ENCODE peak calls at places on chromosomes 2 and 18, in six cellular contexts. W, G, Y, T, O and L are unnamed samples.

GRCh38 chr2:127526940-127527804 is 883 bp upstream of the IWS1 start:
- DNase-seq in W (no peak), G (no peak), Y (no peak), T (no peak), O (no peak), L (no peak)

GRCh38 chr2:23388756-23389514 is 4.0 kb downstream of the KLHL29 start:
- DNase-seq in W (no peak), G (no peak), Y (no peak), T (no peak), O (no peak), L (no peak)

GRCh38 chr2:145207884-145208283 is 688.0 kb upstream of the ZEB2 start:
- DNase-seq in W (no peak), G (no peak), Y (no peak), T (no peak), O (no peak), L (no peak)

GRCh38 chr2:101114268-101114783 is 36.9 kb downstream of the TBC1D8 start:
- DNase-seq in W (no peak), G (no peak), Y (no peak), T (no peak), O (no peak), L (no peak)

GRCh38 chr18:3015203-3015590 is 2.3 kb upstream of the LPIN2 start:
- DNase-seq in W (no peak), G (peak), Y (peak), T (no peak), O (no peak), L (no peak)

GRCh38 chr2:179981085-179981484 is 26.0 kb downstream of the CWC22 start:
- DNase-seq in W (no peak), G (no peak), Y (no peak), T (no peak), O (no peak), L (no peak)

GRCh38 chr2:30341500-30342267 is 105.4 kb upstream of the LCLAT1 start:
- DNase-seq in W (no peak), G (no peak), Y (no peak), T (no peak), O (no peak), L (no peak)

GRCh38 chr2:117933884-117934354 is 80.0 kb downstream of the CCDC93 start:
- DNase-seq in W (no peak), G (no peak), Y (no peak), T (no peak), O (no peak), L (no peak)

GRCh38 chr2:32064021-32064678 is 794 bp downstream of the SPAST start:
- DNase-seq in W (no peak), G (peak), Y (no peak), T (no peak), O (peak), L (no peak)

GRCh38 chr2:142140434-142140845 is 9.6 kb upstream of the LRP1B start:
- DNase-seq in W (no peak), G (peak), Y (no peak), T (no peak), O (no peak), L (no peak)

GRCh38 chr2:65820454-65820853 is 388.1 kb upstream of the SPRED2 start:
- DNase-seq in W (no peak), G (no peak), Y (no peak), T (no peak), O (no peak), L (no peak)

GRCh38 chr18:74064510-74064909 is 83.1 kb downstream of the FBXO15 start:
- DNase-seq in W (no peak), G (no peak), Y (no peak), T (no peak), O (no peak), L (no peak)

GRCh38 chr18:61545281-61546245 is 212.3 kb downstream of the CDH20 start:
- DNase-seq in W (no peak), G (no peak), Y (no peak), T (no peak), O (no peak), L (no peak)

GRCh38 chr2:83369601-83370418 is 1089.3 kb downstream of the SUCLG1 start:
- DNase-seq in W (no peak), G (no peak), Y (no peak), T (no peak), O (no peak), L (no peak)

GRCh38 chr2:172090044-172090946 is 5.0 kb downstream of the DLX1 start:
- DNase-seq in W (no peak), G (no peak), Y (no peak), T (no peak), O (no peak), L (peak)

GRCh38 chr2:20589975-20590703 is 60.8 kb downstream of the HS1BP3 start:
- DNase-seq in W (peak), G (peak), Y (no peak), T (peak), O (peak), L (no peak)

GRCh38 chr18:80109676-80110078 is 615 bp downstream of the ADNP2 start:
- DNase-seq in W (peak), G (peak), Y (no peak), T (peak), O (peak), L (peak)

GRCh38 chr2:204749319-204749718 is 204.0 kb downstream of the PARD3B start:
- DNase-seq in W (no peak), G (peak), Y (peak), T (no peak), O (no peak), L (no peak)

GRCh38 chr2:221203138-221203537 is 369.0 kb downstream of the EPHA4 start:
- DNase-seq in W (no peak), G (no peak), Y (no peak), T (no peak), O (peak), L (no peak)

GRCh38 chr18:10826400-10826799 is 300.6 kb downstream of the NAPG start:
- DNase-seq in W (no peak), G (no peak), Y (no peak), T (no peak), O (no peak), L (no peak)

GRCh38 chr2:71843391-71843850 is 304.2 kb downstream of the CYP26B1 start:
- DNase-seq in W (no peak), G (peak), Y (peak), T (no peak), O (no peak), L (no peak)

GRCh38 chr2:65320042-65320711 is 92.5 kb downstream of the ACTR2 start:
- DNase-seq in W (no peak), G (peak), Y (peak), T (no peak), O (no peak), L (no peak)

GRCh38 chr2:33371304-33372090 is 105.0 kb upstream of the RASGRP3 start:
- DNase-seq in W (no peak), G (no peak), Y (no peak), T (no peak), O (no peak), L (no peak)

GRCh38 chr18:79849328-79850207 is 51.8 kb downstream of the KCNG2 start:
- DNase-seq in W (no peak), G (no peak), Y (no peak), T (no peak), O (no peak), L (no peak)

GRCh38 chr18:45287531-45287930 is 327.7 kb upstream of the SLC14A2 start:
- DNase-seq in W (no peak), G (no peak), Y (no peak), T (peak), O (peak), L (no peak)

GRCh38 chr2:233822781-233823730 is 31.3 kb downstream of the HJURP start:
- DNase-seq in W (no peak), G (no peak), Y (no peak), T (peak), O (peak), L (no peak)

GRCh38 chr18:55477537-55478300 is 110.3 kb downstream of the TCF4 start:
- DNase-seq in W (no peak), G (peak), Y (no peak), T (no peak), O (no peak), L (no peak)

GRCh38 chr18:58640428-58640805 is 11.5 kb upstream of the ALPK2 start:
- DNase-seq in W (no peak), G (no peak), Y (no peak), T (no peak), O (no peak), L (no peak)

GRCh38 chr2:233409286-233409991 is 55.1 kb downstream of the DGKD start:
- DNase-seq in W (no peak), G (no peak), Y (no peak), T (peak), O (peak), L (no peak)

GRCh38 chr2:177758591-177759371 is 313.8 kb downstream of the PDE11A start:
- DNase-seq in W (peak), G (peak), Y (no peak), T (no peak), O (peak), L (no peak)

GRCh38 chr2:16644204-16644925 is 21.3 kb downstream of the CYRIA start:
- DNase-seq in W (no peak), G (no peak), Y (no peak), T (no peak), O (no peak), L (no peak)

GRCh38 chr2:203732072-203732952 is 25.9 kb downstream of the CD28 start:
- DNase-seq in W (no peak), G (no peak), Y (no peak), T (no peak), O (no peak), L (no peak)

GRCh38 chr2:167943877-167944276 is 303.5 kb downstream of the STK39 start:
- DNase-seq in W (no peak), G (peak), Y (no peak), T (no peak), O (no peak), L (no peak)

GRCh38 chr2:20410556-20411277 is 36.2 kb upstream of the RHOB start:
- DNase-seq in W (peak), G (no peak), Y (no peak), T (peak), O (peak), L (no peak)

GRCh38 chr2:241867776-241868420 is 1.6 kb upstream of the RTP5 start:
- DNase-seq in W (no peak), G (no peak), Y (no peak), T (peak), O (no peak), L (no peak)

GRCh38 chr2:179302149-179302548 is 37.5 kb upstream of the SESTD1 start:
- DNase-seq in W (no peak), G (no peak), Y (no peak), T (no peak), O (no peak), L (no peak)

GRCh38 chr18:70452501-70452900 is 163.7 kb downstream of the SOCS6 start:
- DNase-seq in W (no peak), G (no peak), Y (no peak), T (no peak), O (no peak), L (no peak)

GRCh38 chr2:240999873-241000541 is 1.6 kb downstream of the SNED1 start:
- DNase-seq in W (no peak), G (no peak), Y (no peak), T (peak), O (peak), L (no peak)

GRCh38 chr2:37361416-37361815 is 17.0 kb downstream of the QPCT start:
- DNase-seq in W (no peak), G (no peak), Y (no peak), T (no peak), O (no peak), L (no peak)

GRCh38 chr2:111036042-111036441 is 84.7 kb upstream of the BCL2L11 start:
- DNase-seq in W (no peak), G (no peak), Y (no peak), T (peak), O (no peak), L (no peak)
- H3K4me3 ChIP-seq in W (no peak), G (no peak), Y (no peak), T (no peak), O (no peak), L (no peak)

DNA sequence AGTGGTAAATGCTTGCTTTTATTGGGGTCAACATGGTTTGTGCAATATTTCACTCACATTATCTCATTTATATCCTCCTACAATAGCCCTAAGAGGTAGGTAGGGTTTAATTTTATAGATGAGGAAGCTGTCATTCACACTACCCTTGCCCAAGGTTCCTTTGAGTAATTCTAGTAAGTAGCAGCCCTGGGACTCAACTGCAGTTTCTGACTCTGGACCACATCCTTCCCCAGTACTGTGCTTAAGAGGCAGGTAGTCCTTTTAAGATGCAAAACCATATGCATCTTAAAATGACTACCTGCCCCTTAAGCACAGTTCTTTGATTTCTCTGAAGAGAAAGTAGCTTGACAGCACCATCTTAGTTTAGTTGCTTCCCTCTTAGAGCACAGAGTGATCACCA is 15.7 kb upstream of the NT5C1B start:
- DNase-seq in W (no peak), G (no peak), Y (no peak), T (no peak), O (no peak), L (no peak)
- TF ChIP-seq CTCF in W (no peak), G (no peak), Y (no peak), T (no peak), O (no peak), L (no peak)

DNA sequence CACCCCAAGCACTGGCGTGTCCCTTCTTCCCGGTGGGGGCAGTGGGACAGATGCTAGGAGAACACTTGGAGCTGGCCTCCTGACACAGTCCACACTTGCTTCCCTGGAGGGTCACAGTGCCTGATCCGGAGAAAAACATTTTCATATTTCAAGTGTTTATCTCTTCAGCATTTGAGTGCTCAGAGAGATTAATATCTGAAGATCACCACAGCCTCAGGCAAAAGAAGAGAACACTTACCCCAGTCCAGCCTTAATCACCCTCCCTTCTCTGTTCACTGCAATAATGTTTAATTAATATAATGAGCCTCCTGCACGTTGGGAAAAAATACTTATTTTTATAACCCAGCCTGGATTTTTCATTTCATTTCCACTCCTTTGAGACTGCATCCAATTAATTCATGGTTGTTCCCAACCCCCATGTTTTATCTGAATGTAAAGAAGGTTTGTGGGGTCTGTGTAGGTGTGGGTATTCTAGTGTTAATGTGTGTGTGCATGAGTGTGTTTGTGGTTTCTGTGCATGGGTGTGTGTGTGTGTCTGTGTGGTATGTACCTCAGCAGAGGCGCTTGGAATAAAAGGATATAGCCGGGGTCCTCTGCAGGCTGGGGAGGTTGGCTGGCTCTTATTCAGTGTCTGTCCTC is 72.1 kb downstream of the NRP2 start:
- DNase-seq in W (no peak), G (no peak), Y (no peak), T (no peak), O (no peak), L (no peak)
- H3K4me3 ChIP-seq in W (no peak), G (no peak), Y (no peak), T (no peak), O (no peak), L (no peak)

DNA sequence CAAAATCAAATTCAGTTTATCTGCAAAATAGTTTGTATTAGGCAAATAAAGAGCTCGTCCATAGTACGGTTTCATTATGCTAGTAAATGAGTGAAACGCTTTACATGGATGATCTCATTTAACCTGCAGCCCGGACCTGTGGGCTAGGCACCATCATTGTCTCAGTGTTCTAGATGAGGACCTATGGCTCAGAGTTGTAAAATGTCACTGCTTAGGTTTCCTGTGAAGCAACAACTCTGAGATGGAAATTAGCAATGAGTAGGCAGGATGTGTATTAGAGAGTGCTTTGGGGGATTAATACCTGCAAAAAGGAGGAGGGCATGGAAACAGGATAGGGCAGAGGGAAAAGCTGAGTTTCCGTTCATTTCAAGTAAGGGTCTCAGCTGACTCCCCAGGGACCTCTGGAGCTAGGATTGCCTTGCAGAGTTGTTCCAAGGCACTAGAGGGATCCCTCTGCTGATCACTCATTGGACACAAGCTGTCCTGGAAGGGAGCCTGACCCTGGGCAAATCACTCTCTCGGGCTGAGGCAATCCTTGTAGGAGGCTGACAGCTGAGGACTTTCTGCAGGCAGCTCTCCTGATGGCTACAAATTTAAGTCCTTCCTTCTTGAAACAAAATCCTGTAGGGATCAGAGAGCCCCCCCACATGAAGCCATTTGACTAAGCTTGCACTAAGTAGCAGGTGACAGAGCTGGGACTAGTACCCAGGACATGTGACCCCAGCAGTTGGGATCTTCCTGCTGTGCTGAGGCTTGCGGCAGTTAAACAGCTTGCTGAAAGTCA is 58.8 kb upstream of the SIX2 start:
- DNase-seq in W (no peak), G (peak), Y (no peak), T (no peak), O (no peak), L (no peak)
- TF ChIP-seq CTCF in W (no peak), G (peak), Y (no peak), T (no peak), O (no peak), L (no peak)

GRCh38 chr2:218890369-218890768 is 9.7 kb downstream of the WNT10A start:
- DNase-seq in W (no peak), G (no peak), Y (no peak), T (no peak), O (no peak), L (no peak)

GRCh38 chr2:218891275-218892135 is 10.9 kb downstream of the WNT10A start:
- DNase-seq in W (no peak), G (peak), Y (no peak), T (no peak), O (no peak), L (no peak)

GRCh38 chr2:218894168-218895157 is 13.8 kb downstream of the WNT10A start:
- DNase-seq in W (no peak), G (no peak), Y (no peak), T (no peak), O (no peak), L (no peak)

GRCh38 chr2:218893349-218894167 is 12.9 kb downstream of the WNT10A start:
- DNase-seq in W (no peak), G (no peak), Y (no peak), T (no peak), O (no peak), L (no peak)

GRCh38 chr2:218892693-218893348 is 12.2 kb downstream of the WNT10A start:
- DNase-seq in W (peak), G (peak), Y (no peak), T (peak), O (peak), L (peak)
- H3K4me3 ChIP-seq in W (no peak), G (no peak), Y (peak), T (peak), O (peak), L (no peak)

GRCh38 chr2:102342888-102343287 is 12.7 kb upstream of the IL18R1 start:
- DNase-seq in W (no peak), G (peak), Y (no peak), T (no peak), O (no peak), L (no peak)
- TF ChIP-seq CTCF in W (no peak), G (no peak), Y (peak), T (no peak), O (no peak), L (no peak)

DNA sequence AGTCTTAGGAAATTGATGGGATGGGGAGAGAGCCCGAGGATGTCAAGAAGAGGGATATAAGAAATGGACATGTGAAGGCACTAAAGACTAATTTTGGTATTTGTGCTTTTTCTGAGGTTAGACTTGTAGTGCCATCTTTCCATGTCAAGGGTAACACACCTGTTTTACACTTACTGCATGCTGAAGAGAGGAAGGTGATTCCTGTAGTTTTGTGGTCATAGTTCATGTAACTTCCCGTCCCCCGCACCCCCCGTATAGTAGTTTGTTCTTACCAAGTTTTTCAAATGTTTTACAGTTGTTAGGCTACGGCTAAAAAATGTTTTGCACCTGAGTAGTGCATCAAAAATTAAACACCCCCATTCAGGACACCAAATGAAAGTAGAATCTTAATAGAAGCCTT is 73.8 kb downstream of the CLIP4 start:
- DNase-seq in W (no peak), G (no peak), Y (no peak), T (no peak), O (no peak), L (no peak)
- H3K4me3 ChIP-seq in W (no peak), G (no peak), Y (no peak), T (no peak), O (no peak), L (no peak)

DNA sequence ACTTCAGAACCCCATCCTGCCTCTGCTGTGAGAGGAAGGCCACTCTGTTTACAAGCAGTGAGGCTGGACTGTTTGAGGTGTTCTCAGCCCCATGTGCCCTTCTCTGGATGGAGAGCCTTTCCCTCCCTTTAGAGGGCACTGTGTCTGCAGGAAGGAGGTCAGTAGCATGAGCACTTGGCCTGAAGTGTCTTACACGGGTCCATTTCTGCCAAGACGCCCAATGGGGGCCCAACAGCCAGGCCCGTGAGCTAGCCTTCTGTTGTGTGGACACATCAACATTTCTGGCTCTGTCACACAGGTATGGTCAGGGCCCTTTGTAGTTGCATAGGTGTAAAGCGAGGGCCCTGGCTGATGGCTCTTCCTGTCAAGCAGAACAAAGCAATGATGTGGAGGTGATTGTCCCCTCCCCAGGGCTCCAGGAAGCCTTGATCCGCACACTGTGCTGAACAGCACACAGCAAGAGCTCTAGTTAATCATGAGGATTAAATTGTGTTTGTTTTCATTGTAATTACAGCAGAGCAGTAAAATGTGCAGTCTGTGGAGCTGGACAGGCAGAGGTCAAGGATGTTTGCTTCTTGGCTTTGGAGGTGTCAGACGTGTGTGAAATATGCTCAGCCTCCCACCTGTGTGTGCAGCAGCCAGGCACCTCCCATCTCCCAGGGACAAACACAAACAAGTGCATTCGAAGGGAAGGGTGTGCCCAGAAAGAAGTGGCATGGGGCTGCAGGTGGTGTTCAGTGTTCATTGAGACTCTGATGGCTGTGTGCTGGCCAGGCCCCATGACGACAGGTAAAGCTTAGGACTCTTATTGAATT is 132.1 kb downstream of the SH3RF3 start:
- DNase-seq in W (no peak), G (no peak), Y (no peak), T (no peak), O (peak), L (no peak)
- TF ChIP-seq CTCF in W (no peak), G (peak), Y (peak), T (no peak), O (no peak), L (no peak)